ENCODE peak calls at places on chromosome 2, in four cellular contexts. J is A549, P is K562, G is left ventricle myocardium inferior. F is an unnamed sample.
A peak's percentile ranks its signal among the peaks of the same experiment; 100 is the strongest.

GRCh38 chr2:176269319-176270099 is at the start of gene MTX2:
- DNase-seq in P (peak; percentile 93), G (peak; percentile 74), J (peak; percentile 50), F (peak; percentile 85)

GRCh38 chr2:210302326-210302725 is 12.6 kb downstream of the MYL1 start:
- DNase-seq in G (no peak), P (no peak), J (no peak), F (no peak)

GRCh38 chr2:42984081-42984480 is 191.7 kb upstream of the HAAO start:
- DNase-seq in G (no peak), J (no peak), P (no peak), F (no peak)

GRCh38 chr2:11877764-11878163 is 131.3 kb downstream of the LPIN1 start:
- DNase-seq in J (no peak), P (no peak), G (no peak), F (no peak)

GRCh38 chr2:96810783-96811192 is 5.3 kb upstream of the CNNM3 start:
- DNase-seq in J (no peak), P (no peak), G (no peak), F (no peak)

GRCh38 chr2:32780961-32781360 is 153.1 kb downstream of the TTC27 start:
- DNase-seq in J (no peak), G (no peak), P (no peak), F (no peak)

GRCh38 chr2:71575966-71576365 is 122.6 kb downstream of the DYSF start:
- DNase-seq in P (no peak), J (no peak), G (no peak), F (no peak)

GRCh38 chr2:221423212-221423804 is 148.8 kb downstream of the EPHA4 start:
- DNase-seq in J (no peak), P (no peak), G (peak; percentile 29), F (no peak)

GRCh38 chr2:75679556-75679955 is 31.2 kb downstream of the GCFC2 start:
- DNase-seq in J (no peak), G (no peak), P (no peak), F (no peak)

GRCh38 chr2:208040199-208041171 is 15.2 kb upstream of the PLEKHM3 start:
- DNase-seq in J (peak; percentile 53), G (peak; percentile 61), P (peak; percentile 72), F (peak; percentile 60)

GRCh38 chr2:112183327-112184025 is 45.3 kb downstream of the FBLN7 start:
- DNase-seq in G (no peak), J (no peak), P (no peak), F (no peak)

GRCh38 chr2:116510117-116510671 is 1304.3 kb upstream of the DDX18 start:
- DNase-seq in G (no peak), P (peak; percentile 1), J (no peak), F (no peak)

GRCh38 chr2:187874786-187875185 is 320.6 kb upstream of the TFPI start:
- DNase-seq in G (no peak), P (no peak), J (no peak), F (no peak)

GRCh38 chr2:165070089-165070488 is 114.8 kb upstream of the SLC38A11 start:
- DNase-seq in G (no peak), P (no peak), J (no peak), F (no peak)

GRCh38 chr2:107361951-107362350 is 464.7 kb upstream of the RGPD4 start:
- DNase-seq in P (no peak), G (no peak), J (no peak), F (no peak)

GRCh38 chr2:126936219-126936618 is 37.5 kb downstream of the TEX51 start:
- DNase-seq in G (no peak), J (no peak), P (no peak), F (no peak)

GRCh38 chr2:183172220-183172887 is 48.1 kb downstream of the NUP35 start:
- DNase-seq in P (no peak), J (no peak), G (no peak), F (no peak)

GRCh38 chr2:68318686-68319396 is 908 bp downstream of the CNRIP1 start:
- DNase-seq in P (no peak), J (no peak), G (peak; percentile 38), F (peak; percentile 7)

GRCh38 chr2:136420346-136420745 is 302.4 kb upstream of the CXCR4 start:
- DNase-seq in P (no peak), J (no peak), G (no peak), F (no peak)
- H3K4me3 ChIP-seq in P (no peak overlapping the region), J (no peak overlapping the region), G (no peak overlapping the region), F (no peak overlapping the region)

GRCh38 chr2:173217106-173217840 is 137.4 kb upstream of the CDCA7 start:
- DNase-seq in P (no peak), J (no peak), G (no peak), F (no peak)

GRCh38 chr2:173216055-173216454 is 138.6 kb upstream of the CDCA7 start:
- DNase-seq in G (no peak), J (no peak), P (no peak), F (no peak)

GRCh38 chr2:173216668-173217067 is 138.0 kb upstream of the CDCA7 start:
- DNase-seq in G (no peak), J (no peak), P (no peak), F (no peak)

GRCh38 chr2:173214213-173214612 is 138.6 kb downstream of the MAP3K20 start:
- DNase-seq in J (no peak), P (no peak), G (no peak), F (no peak)

GRCh38 chr2:173215316-173215715 is 139.4 kb upstream of the CDCA7 start:
- DNase-seq in J (no peak), G (no peak), P (no peak), F (no peak)
- H3K4me1 ChIP-seq in J (peaks cover 13% of the 10 kb centered on the region), G (peaks cover 49% of the 10 kb centered on the region), P (no peaks in the 10 kb centered on the region), F (peaks cover 3% of the 10 kb centered on the region)

GRCh38 chr2:201451330-201452057 is at the start of the genes STRADB and TRAK2:
- DNase-seq in G (peak; percentile 96), J (peak; percentile 89), P (peak; percentile 94), F (peak; percentile 95)
- TF ChIP-seq CTCF in G (peak; percentile 62), J (peak; percentile 7), P (peak; percentile 23), F (no peak)

GRCh38 chr2:222434204-222434603 is 9.9 kb downstream of the SGPP2 start:
- DNase-seq in G (no peak), J (no peak), P (no peak), F (no peak)

GRCh38 chr2:222431859-222432258 is 7.5 kb downstream of the SGPP2 start:
- DNase-seq in G (no peak), J (no peak), P (no peak), F (no peak)

GRCh38 chr2:222430071-222430470 is 5.7 kb downstream of the SGPP2 start:
- DNase-seq in P (no peak), G (no peak), J (no peak), F (no peak)

GRCh38 chr2:222436040-222436413 is 11.7 kb downstream of the SGPP2 start:
- DNase-seq in P (peak; percentile 1), G (no peak), J (no peak), F (no peak)

DNA sequence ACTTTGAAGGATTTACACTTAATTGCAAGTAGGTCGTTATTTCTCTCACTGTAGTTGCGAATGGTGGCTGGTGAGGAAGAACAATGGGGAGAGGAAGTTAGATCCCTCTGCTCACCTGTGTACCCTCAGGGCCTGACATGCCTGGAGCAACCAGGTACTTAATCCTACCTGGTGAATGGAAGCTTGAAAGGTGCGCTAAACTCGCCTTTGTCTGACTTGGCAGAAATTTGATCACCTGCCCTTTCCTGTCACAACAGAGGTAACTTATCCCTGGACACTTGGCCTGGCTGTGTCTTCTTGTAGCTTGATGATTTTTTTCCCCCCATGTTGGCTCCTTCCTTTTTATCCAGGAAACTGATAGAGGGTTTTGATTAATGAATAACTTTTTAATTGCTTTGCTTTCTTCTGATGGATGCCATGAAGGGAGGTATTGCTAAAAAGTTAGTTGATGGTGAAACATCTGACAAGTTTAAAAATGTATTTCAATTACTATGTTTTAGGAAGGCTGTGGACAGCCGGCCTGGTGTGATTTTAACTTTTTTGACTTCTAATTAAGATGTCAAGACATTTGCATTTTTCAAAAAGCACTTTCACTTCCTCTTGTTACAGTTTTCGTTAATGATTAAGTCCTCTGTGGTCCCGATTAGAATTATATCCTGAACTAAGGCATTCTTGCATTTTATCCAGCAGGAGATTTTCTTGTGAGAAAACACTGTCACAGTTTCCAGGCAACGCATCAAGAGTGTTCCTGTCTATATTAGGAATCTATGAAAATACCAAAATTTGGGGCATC is 9.2 kb downstream of the SGPP2 start:
- DNase-seq in G (no peak), J (no peak), P (no peak), F (no peak)
- H3K4me3 ChIP-seq in G (no peak overlapping the region), J (no peak overlapping the region), P (no peak overlapping the region), F (no peak overlapping the region)

DNA sequence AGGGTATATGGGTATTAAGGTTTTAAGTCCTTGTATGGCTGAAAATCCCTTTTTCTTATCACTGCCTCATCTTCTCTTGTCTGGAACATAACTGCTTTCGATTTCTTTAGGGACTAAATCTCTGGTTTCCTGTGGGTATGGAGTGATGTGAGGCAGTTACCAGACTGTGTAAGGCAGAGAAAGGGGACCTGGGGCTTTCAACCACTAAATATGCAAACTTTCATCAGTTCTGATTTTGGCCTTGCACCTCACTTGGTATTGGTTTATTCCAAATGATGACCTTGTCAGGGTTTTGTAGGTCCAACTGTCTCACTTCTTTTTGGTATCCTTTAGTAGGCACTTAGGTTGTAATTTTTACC is 9.3 kb downstream of the MAP4K4 start:
- DNase-seq in J (no peak), G (no peak), P (no peak), F (no peak)
- H3K4me1 ChIP-seq in J (peaks cover 50% of the 10 kb centered on the region), G (peaks cover 98% of the 10 kb centered on the region), P (peaks cover 18% of the 10 kb centered on the region), F (no peaks in the 10 kb centered on the region)

F was measured in mucosa of descending colon.